ENCODE peak calls at places on chromosomes 4 and X, in five cellular contexts. U is NCI-H1105 treated with DMSO at 0.1 percent for 48 hours; Z is naive thymus-derived CD8-positive, alpha-beta T cell; E is GM12892; G is NCI-H1092 treated with DMSO at 0.1 percent for 48 hours. R is an unnamed sample.

GRCh38 chr4:140755811-140756291 is 334 bp downstream of the TBC1D9 start:
- DNase-seq in U (no peak), Z (no peak), E (peak), G (peak), R (no peak)

GRCh38 chr4:6894086-6894478 is 15.5 kb upstream of the TBC1D14 start:
- DNase-seq in U (no peak), Z (no peak), E (no peak), G (no peak), R (no peak)

GRCh38 chr4:3112979-3113469 is 38.5 kb downstream of the HTT start:
- DNase-seq in U (no peak), Z (no peak), E (no peak), G (no peak), R (no peak)

GRCh38 chrX:46588263-46588662 is 14.7 kb downstream of the CHST7 start:
- DNase-seq in U (no peak), Z (peak), E (no peak), G (no peak), R (no peak)

GRCh38 chr4:3369781-3370660 is 71.7 kb upstream of the HGFAC start:
- DNase-seq in U (peak), Z (peak), E (no peak), G (peak), R (peak)

GRCh38 chrX:72545990-72546389 is 26.7 kb downstream of the HDAC8 start:
- DNase-seq in U (peak), Z (no peak), E (no peak), G (peak), R (no peak)

GRCh38 chrX:34813618-34814017 is 129.0 kb upstream of the FAM47B start:
- DNase-seq in U (no peak), Z (no peak), E (no peak), G (no peak), R (no peak)

GRCh38 chrX:153433161-153433680 is 12.6 kb downstream of the TREX2 start:
- DNase-seq in U (no peak), Z (no peak), E (no peak), G (no peak), R (no peak)

GRCh38 chr4:85607624-85608023 is 132.7 kb downstream of the ARHGAP24 start:
- DNase-seq in U (peak), Z (no peak), E (no peak), G (peak), R (no peak)

GRCh38 chr4:51942108-51942832 is 77.9 kb downstream of the LRRC66 start:
- DNase-seq in U (no peak), Z (no peak), E (no peak), G (no peak), R (no peak)

GRCh38 chr4:177699365-177700213 is 257.4 kb upstream of the AGA start:
- DNase-seq in U (no peak), Z (no peak), E (no peak), G (no peak), R (no peak)

GRCh38 chrX:2348225-2348624 is 152.6 kb downstream of the DHRSX start:
- DNase-seq in U (no peak), Z (no peak), E (no peak), G (no peak), R (no peak)

R was measured in GF-D8.